ENCODE peak calls at places on chromosomes 7 and 10, in eight cellular contexts. O, A, D, P, V, U, L and K are unnamed samples.

GRCh38 chr10:31554556-31554955 is 235.5 kb downstream of the ZEB1 start:
- DNase-seq in P (no peak), A (no peak), U (peak; percentile 67), V (no peak), L (no peak), O (no peak), D (no peak), K (no peak)

GRCh38 chr10:48572414-48572813 is 32.5 kb downstream of the ARHGAP22 start:
- DNase-seq in V (no peak), U (no peak), L (no peak), P (no peak), O (no peak), D (no peak), A (no peak), K (no peak)

GRCh38 chr10:79349766-79350406 is 2.6 kb downstream of the PPIF start:
- DNase-seq in V (peak; percentile 77), A (no peak), U (no peak), O (no peak), P (no peak), D (no peak), L (no peak), K (no peak)

GRCh38 chr7:24572421-24573007 is 738 bp upstream of the PALS2 start:
- DNase-seq in U (peak; percentile 82), V (peak; percentile 84), A (peak; percentile 25), P (peak; percentile 68), D (no peak), L (peak; percentile 12), O (peak; percentile 31), K (peak; percentile 18)

GRCh38 chr7:332646-333398 is 42.9 kb downstream of the FOXL3 start:
- DNase-seq in D (peak; percentile 51), L (peak; percentile 76), P (peak; percentile 89), A (no peak), O (peak; percentile 88), U (peak; percentile 80), V (peak; percentile 92), K (peak; percentile 64)

GRCh38 chr10:118962159-118962863 is 67.2 kb upstream of the NANOS1 start:
- DNase-seq in V (no peak), A (no peak), U (no peak), D (no peak), P (no peak), L (no peak), O (no peak), K (no peak)

GRCh38 chr7:105094966-105095365 is 81.0 kb downstream of the KMT2E start:
- DNase-seq in V (no peak), U (no peak), O (no peak), L (no peak), A (no peak), D (no peak), P (no peak), K (no peak)

GRCh38 chr7:2299131-2299829 is 15.0 kb downstream of the SNX8 start:
- DNase-seq in O (no peak), A (no peak), L (no peak), V (peak; percentile 56), D (no peak), U (no peak), P (no peak), K (no peak)

GRCh38 chr10:16417341-16417740 is 19.5 kb upstream of the PTER start:
- DNase-seq in U (no peak), L (no peak), D (no peak), P (no peak), V (no peak), O (no peak), A (no peak), K (no peak)

GRCh38 chr10:114681542-114681941 is 23.5 kb upstream of the ABLIM1 start:
- DNase-seq in P (no peak), D (peak; percentile 36), A (no peak), O (no peak), L (no peak), V (peak; percentile 91), U (peak; percentile 53), K (no peak)

GRCh38 chr7:130441408-130441854 is 615 bp upstream of the CEP41 start:
- DNase-seq in A (peak; percentile 29), O (no peak), U (peak; percentile 42), L (peak; percentile 29), P (no peak), D (no peak), V (no peak), K (no peak)

GRCh38 chr10:1047937-1048336 is 982 bp downstream of the IDI1 start:
- DNase-seq in P (no peak), A (peak; percentile 14), U (no peak), V (no peak), O (no peak), D (no peak), L (no peak), K (no peak)

GRCh38 chr7:101488826-101489572 is 126.3 kb downstream of the COL26A1 start:
- DNase-seq in A (no peak), L (peak; percentile 80), P (no peak), D (no peak), O (no peak), U (peak; percentile 63), V (no peak), K (no peak)

GRCh38 chr10:118447478-118447877 is 105.4 kb upstream of the FAM204A start:
- DNase-seq in L (no peak), D (no peak), U (peak; percentile 19), V (peak; percentile 77), O (no peak), A (no peak), P (peak; percentile 82), K (no peak)

GRCh38 chr10:107553470-107553869 is 389.0 kb upstream of the SORCS1 start:
- DNase-seq in D (no peak), L (no peak), V (no peak), O (no peak), P (no peak), A (no peak), U (peak; percentile 15), K (no peak)

GRCh38 chr10:38094923-38095574 is 912 bp downstream of the ZNF37A start:
- DNase-seq in D (no peak), A (no peak), O (peak; percentile 25), P (no peak), L (no peak), V (peak; percentile 67), U (no peak), K (no peak)

GRCh38 chr7:155692317-155692716 is 47.9 kb downstream of the RBM33 start:
- DNase-seq in D (no peak), O (no peak), V (no peak), P (no peak), A (no peak), L (no peak), U (no peak), K (no peak)

GRCh38 chr10:103709341-103709920 is 145.9 kb downstream of the SH3PXD2A start:
- DNase-seq in D (peak; percentile 28), O (no peak), U (peak; percentile 74), L (no peak), A (no peak), V (no peak), P (no peak), K (peak; percentile 54)

GRCh38 chr7:141558544-141559183 is 7.5 kb downstream of the AGK start:
- DNase-seq in A (peak; percentile 94), U (peak; percentile 22), V (no peak), P (no peak), O (no peak), D (no peak), L (no peak), K (no peak)

GRCh38 chr10:4186849-4187248 is 401.8 kb upstream of the KLF6 start:
- DNase-seq in V (no peak), D (no peak), P (no peak), L (no peak), A (no peak), O (no peak), U (no peak), K (no peak)

GRCh38 chr7:12133865-12134264 is 77.2 kb upstream of the TMEM106B start:
- DNase-seq in D (no peak), O (no peak), A (no peak), V (no peak), P (no peak), L (peak; percentile 32), U (no peak), K (no peak)

GRCh38 chr7:36809510-36809909 is 85.2 kb upstream of the AOAH start:
- DNase-seq in D (no peak), V (no peak), P (no peak), L (no peak), U (no peak), A (no peak), O (no peak), K (no peak)

GRCh38 chr10:35641430-35642015 is 573 bp downstream of the FZD8 start:
- DNase-seq in P (no peak), A (peak; percentile 38), U (no peak), D (no peak), V (no peak), O (no peak), L (peak; percentile 42), K (no peak)
- H3K27ac ChIP-seq in P (peak overlapping the region; percentile 92), A (peak overlapping the region; percentile 34), U (peak overlapping the region; percentile 62), D (no peak overlapping the region), V (peak overlapping the region; percentile 85), O (no peak overlapping the region), L (peak overlapping the region; percentile 95), K (no peak overlapping the region)

DNA sequence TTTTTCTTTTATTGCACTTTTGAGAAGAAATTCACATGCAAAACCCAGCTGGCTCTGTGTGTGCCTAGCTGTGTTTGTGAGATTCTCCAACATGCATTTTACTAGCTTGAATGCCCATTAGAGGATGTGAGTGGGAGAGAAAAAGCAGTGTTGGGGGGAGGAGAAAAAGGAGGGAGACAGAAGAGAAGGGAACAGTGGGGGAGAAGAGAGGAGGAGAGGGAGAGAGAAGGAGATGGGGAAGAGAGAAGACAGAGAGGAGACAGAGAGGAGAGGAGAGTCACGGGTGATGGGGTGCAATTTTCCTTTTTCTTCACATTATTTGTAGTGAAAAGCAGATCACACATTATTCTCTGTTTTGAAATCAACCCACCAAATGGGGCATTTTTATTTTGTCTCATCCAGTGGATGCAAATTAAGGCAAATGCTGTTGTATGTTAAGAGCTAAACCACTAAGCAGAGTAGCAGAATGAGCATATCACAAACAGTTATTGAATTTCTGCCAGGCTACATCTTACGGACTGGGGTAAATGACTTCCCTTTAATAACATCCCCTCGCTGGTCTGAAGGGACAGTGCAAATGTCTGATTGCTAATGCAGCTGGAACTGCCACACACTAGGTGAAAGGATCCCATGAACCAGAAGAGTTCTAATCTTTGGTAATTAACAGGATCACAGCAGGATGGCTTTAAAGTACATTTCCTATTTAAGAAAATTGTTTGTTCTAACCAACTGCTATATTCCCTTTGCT is 870 bp downstream of the LRRN3 start:
- DNase-seq in L (no peak), O (no peak), A (no peak), V (no peak), U (no peak), P (no peak), D (no peak), K (no peak)
- H3K27ac ChIP-seq in L (no peak overlapping the region), O (no peak overlapping the region), A (peak overlapping the region; percentile 63), V (no peak overlapping the region), U (no peak overlapping the region), P (no peak overlapping the region), D (no peak overlapping the region), K (peak overlapping the region; percentile 14)

GRCh38 chr10:29668628-29669027 is 33.9 kb upstream of the SVIL start:
- DNase-seq in V (no peak), P (no peak), O (no peak), A (no peak), U (peak; percentile 77), L (peak; percentile 30), D (no peak), K (no peak)
- H3K27ac ChIP-seq in V (no peak overlapping the region), P (no peak overlapping the region), O (no peak overlapping the region), A (no peak overlapping the region), U (peak overlapping the region; percentile 82), L (peak overlapping the region; percentile 11), D (peak overlapping the region; percentile 49), K (no peak overlapping the region)

GRCh38 chr7:18497082-18497481 is 1.5 kb downstream of the HDAC9 start:
- DNase-seq in L (no peak), P (no peak), V (no peak), A (no peak), O (no peak), D (no peak), U (no peak), K (no peak)
- H3K27ac ChIP-seq in L (no peak overlapping the region), P (peak overlapping the region; percentile 97), V (no peak overlapping the region), A (peak overlapping the region; percentile 85), O (no peak overlapping the region), D (no peak overlapping the region), U (no peak overlapping the region), K (no peak overlapping the region)